ENCODE peak calls at places on chromosomes 5 and 9, in five cellular contexts. Y is psoas muscle, Z is Peyer's patch, F is heart right ventricle, U is uterus. P is an unnamed sample.

GRCh38 chr9:113359385-113359784 is 10.0 kb downstream of the BSPRY start:
- DNase-seq in Y (no peak), Z (no peak), F (no peak), U (no peak), P (no peak)

GRCh38 chr5:108345541-108346171 is 36.2 kb downstream of the FBXL17 start:
- DNase-seq in Y (no peak), Z (no peak), F (no peak), U (no peak), P (no peak)

GRCh38 chr5:153340139-153340538 is 150.3 kb upstream of the GRIA1 start:
- DNase-seq in Y (no peak), Z (no peak), F (no peak), U (no peak), P (no peak)

GRCh38 chr9:121827251-121827967 is 176.0 kb downstream of the DAB2IP start:
- DNase-seq in Y (no peak), Z (no peak), F (no peak), U (peak; percentile 7), P (no peak)

GRCh38 chr5:166117062-166117743 is 2174.2 kb upstream of the WWC1 start:
- DNase-seq in Y (no peak), Z (no peak), F (no peak), U (no peak), P (no peak)

GRCh38 chr9:78566948-78567675 is 270.2 kb downstream of the PSAT1 start:
- DNase-seq in Y (no peak), Z (no peak), F (no peak), U (no peak), P (no peak)

GRCh38 chr9:122084276-122084675 is 8.8 kb downstream of the TTLL11 start:
- DNase-seq in Y (no peak), Z (no peak), F (no peak), U (no peak), P (no peak)

GRCh38 chr5:38465045-38465444 is 91.4 kb downstream of the LIFR start:
- DNase-seq in Y (peak; percentile 82), Z (no peak), F (no peak), U (no peak), P (no peak)

GRCh38 chr5:75509956-75510355 is 1.5 kb downstream of the CERT1 start:
- DNase-seq in Y (no peak), Z (no peak), F (no peak), U (no peak), P (peak; percentile 46)

GRCh38 chr5:40273936-40274335 is 405.8 kb upstream of the PTGER4 start:
- DNase-seq in Y (no peak), Z (no peak), F (no peak), U (no peak), P (no peak)

GRCh38 chr5:73370620-73371583 is 77.7 kb downstream of the FOXD1 start:
- DNase-seq in Y (no peak), Z (no peak), F (no peak), U (no peak), P (no peak)
- H3K4me1 ChIP-seq in Y (no peaks in the 10 kb centered on the region), Z (no peaks in the 10 kb centered on the region), F (no peaks in the 10 kb centered on the region), U (no peaks in the 10 kb centered on the region), P (no peaks in the 10 kb centered on the region)

DNA sequence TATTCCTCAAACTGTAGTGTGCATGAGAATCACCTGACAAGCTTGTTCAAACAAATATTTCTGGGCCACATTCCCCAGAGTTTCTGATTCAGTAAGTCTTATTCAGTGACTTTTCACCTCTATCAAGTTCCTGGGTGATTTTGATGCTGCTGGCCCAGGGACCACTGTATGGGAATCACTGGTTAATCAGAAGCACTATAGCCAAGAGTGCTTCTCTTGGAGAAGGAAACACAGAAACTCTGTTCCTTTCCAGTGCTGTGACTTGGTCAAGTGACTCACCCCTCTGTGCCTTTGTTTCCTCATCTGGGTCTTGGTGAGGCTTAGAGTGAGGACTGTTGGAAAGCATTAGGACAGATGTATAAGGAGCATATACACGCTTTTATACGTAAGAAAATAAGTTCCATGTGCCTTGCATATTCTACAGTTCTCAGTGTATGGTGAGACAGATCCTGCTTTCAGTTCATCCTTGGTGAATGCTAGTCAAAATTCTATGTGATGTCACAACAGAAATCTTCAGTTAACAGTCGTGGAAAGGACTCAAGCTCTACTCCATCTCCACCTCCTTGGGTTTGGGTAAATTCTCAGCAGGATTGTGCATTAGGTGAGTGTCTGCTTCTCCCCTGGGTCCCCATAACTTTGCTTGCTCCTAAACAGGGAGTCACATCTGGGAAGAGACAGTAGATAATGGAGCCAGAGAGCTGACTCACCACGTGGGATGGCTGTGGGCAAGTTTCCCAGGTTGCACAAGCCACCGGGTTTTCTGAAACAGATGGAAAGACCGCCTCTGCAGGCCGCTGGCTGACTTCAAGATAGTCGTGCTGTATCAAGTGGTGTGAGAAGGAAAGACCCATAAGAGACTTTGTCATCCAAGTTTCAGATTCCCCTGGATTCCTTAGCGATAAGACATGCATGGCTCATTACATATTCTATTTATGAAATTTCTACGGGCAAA is 117.0 kb downstream of the NXNL2 start:
- DNase-seq in Y (peak; percentile 90), Z (peak; percentile 51), F (peak; percentile 78), U (peak; percentile 96), P (peak; percentile 59)
- TF ChIP-seq CTCF in Y (peak; percentile 4), Z (no peak), F (no peak), U (no peak), P (no peak)

DNA sequence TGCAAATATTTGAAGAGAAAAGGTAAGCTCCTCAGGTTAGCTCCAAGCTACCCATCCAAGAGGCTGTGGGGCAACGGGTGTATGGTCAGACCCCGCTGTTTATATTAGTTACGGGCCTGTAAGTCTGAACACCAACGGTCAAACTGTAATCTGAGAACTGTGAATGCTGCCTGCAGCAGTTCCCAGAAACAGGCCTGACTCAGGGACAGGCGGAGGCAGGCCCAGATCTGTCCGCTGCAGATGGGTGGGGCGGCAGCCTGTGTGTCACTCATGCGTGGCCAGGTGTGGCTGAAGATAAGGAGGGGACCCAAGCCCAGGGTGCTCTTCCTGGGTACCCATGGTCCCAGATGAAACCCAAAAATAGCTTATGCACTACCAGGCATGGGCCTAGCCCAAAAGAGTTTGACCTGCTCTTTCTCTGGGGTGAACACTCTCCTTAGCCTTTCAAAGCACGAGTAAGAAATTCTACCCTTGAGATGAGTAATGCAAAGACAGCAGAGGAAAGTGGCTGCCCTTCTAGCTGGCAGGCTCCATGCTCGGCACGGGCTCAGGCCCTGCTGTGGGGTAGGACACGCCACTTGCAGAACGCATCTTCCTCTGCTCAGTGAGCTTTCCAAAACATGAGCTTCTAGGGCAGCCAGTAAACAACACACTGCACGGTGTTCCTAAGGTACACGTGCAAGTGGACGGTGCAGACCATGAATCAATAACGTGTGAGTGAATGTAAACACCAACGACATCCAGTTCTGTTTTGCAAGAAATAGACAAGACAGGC is 9.1 kb downstream of the UBAC1 start:
- DNase-seq in Y (peak; percentile 93), Z (no peak), F (no peak), U (no peak), P (no peak)
- H3K36me3 ChIP-seq in Y (no peaks in the 10 kb centered on the region), Z (no peaks in the 10 kb centered on the region), F (no peaks in the 10 kb centered on the region), U (no peaks in the 10 kb centered on the region), P (peaks cover 76% of the 10 kb centered on the region)

GRCh38 chr5:58407042-58407709 is 52.7 kb downstream of the PLK2 start:
- DNase-seq in Y (no peak), Z (no peak), F (no peak), U (no peak), P (no peak)
- H3K4me1 ChIP-seq in Y (no peaks in the 10 kb centered on the region), Z (no peaks in the 10 kb centered on the region), F (no peaks in the 10 kb centered on the region), U (no peaks in the 10 kb centered on the region), P (no peaks in the 10 kb centered on the region)

DNA sequence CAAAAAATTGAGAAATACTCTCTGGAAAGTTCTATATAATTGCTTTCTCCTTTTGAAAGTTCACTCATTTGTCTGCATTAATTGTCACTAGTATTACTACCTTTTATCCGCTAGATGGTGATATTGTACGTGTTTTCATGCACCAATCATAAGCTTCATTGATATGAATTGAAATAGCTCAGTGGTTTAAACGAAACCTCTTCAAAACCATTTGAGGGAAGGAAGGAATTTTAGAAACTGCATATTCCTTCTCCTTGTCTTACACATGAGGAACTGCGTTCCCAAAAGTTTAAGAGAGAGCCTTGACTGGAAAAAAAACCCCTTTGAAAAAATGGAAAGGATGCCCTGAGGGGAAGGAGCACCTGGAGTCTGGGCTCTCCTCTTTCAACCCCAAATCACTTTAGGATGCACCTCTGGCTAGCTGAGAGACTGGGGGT is 98.6 kb downstream of the YTHDC2 start:
- DNase-seq in Y (no peak), Z (no peak), F (no peak), U (no peak), P (no peak)
- TF ChIP-seq CTCF in Y (peak; percentile 65), Z (peak; percentile 62), F (no peak), U (peak; percentile 56), P (peak; percentile 60)

P was measured in lower lobe of right lung.